ENCODE peak calls at places on chromosomes 3 and 15, in seven cellular contexts. One of them, this sample, is unnamed.
A peak's percentile ranks its signal among the peaks of the same experiment; 100 is the strongest.

GRCh38 chr3:48473617-48473952 is 27.0 kb downstream of the ATRIP start:
- DNase-seq in heart left ventricle: no peak
- DNase-seq in mucosa of descending colon: no peak
- DNase-seq in CD8-positive, alpha-beta memory T cell: no peak
- DNase-seq in body of pancreas: no peak
- DNase-seq in NT2/D1: no peak
- DNase-seq in mammary epithelial cell: no peak
- DNase-seq in this sample: no peak

GRCh38 chr3:81307221-81307620 is 454.2 kb downstream of the GBE1 start:
- DNase-seq in mammary epithelial cell: no peak
- DNase-seq in body of pancreas: no peak
- DNase-seq in CD8-positive, alpha-beta memory T cell: no peak
- DNase-seq in mucosa of descending colon: no peak
- DNase-seq in NT2/D1: no peak
- DNase-seq in heart left ventricle: no peak
- DNase-seq in this sample: no peak

GRCh38 chr15:51493892-51494291 is 128.7 kb downstream of the DMXL2 start:
- DNase-seq in mammary epithelial cell: no peak
- DNase-seq in NT2/D1: no peak
- DNase-seq in heart left ventricle: no peak
- DNase-seq in mucosa of descending colon: no peak
- DNase-seq in body of pancreas: no peak
- DNase-seq in CD8-positive, alpha-beta memory T cell: no peak
- DNase-seq in this sample: no peak

GRCh38 chr15:39310633-39311032 is 270.2 kb upstream of the THBS1 start:
- DNase-seq in heart left ventricle: no peak
- DNase-seq in body of pancreas: no peak
- DNase-seq in mammary epithelial cell: peak; percentile 71
- DNase-seq in NT2/D1: no peak
- DNase-seq in CD8-positive, alpha-beta memory T cell: no peak
- DNase-seq in mucosa of descending colon: no peak
- DNase-seq in this sample: no peak

GRCh38 chr3:25783661-25784512 is 644 bp upstream of the NGLY1 start:
- DNase-seq in mucosa of descending colon: no peak
- DNase-seq in NT2/D1: peak; percentile 36
- DNase-seq in body of pancreas: peak; percentile 51
- DNase-seq in mammary epithelial cell: peak; percentile 44
- DNase-seq in CD8-positive, alpha-beta memory T cell: no peak
- DNase-seq in heart left ventricle: no peak
- DNase-seq in this sample: peak; percentile 62

GRCh38 chr3:154421067-154421466 is 8.9 kb downstream of the GPR149 start:
- DNase-seq in heart left ventricle: no peak
- DNase-seq in CD8-positive, alpha-beta memory T cell: no peak
- DNase-seq in mucosa of descending colon: no peak
- DNase-seq in body of pancreas: no peak
- DNase-seq in mammary epithelial cell: no peak
- DNase-seq in NT2/D1: no peak
- DNase-seq in this sample: peak; percentile 8

GRCh38 chr3:174862101-174862500 is 3.0 kb downstream of the NAALADL2 start:
- DNase-seq in body of pancreas: no peak
- DNase-seq in CD8-positive, alpha-beta memory T cell: no peak
- DNase-seq in NT2/D1: peak; percentile 25
- DNase-seq in mucosa of descending colon: peak; percentile 48
- DNase-seq in mammary epithelial cell: peak; percentile 66
- DNase-seq in heart left ventricle: no peak
- DNase-seq in this sample: peak; percentile 4

GRCh38 chr3:112767177-112767576 is 79.5 kb downstream of the CD200R1L start:
- DNase-seq in mucosa of descending colon: no peak
- DNase-seq in heart left ventricle: no peak
- DNase-seq in mammary epithelial cell: no peak
- DNase-seq in CD8-positive, alpha-beta memory T cell: no peak
- DNase-seq in NT2/D1: no peak
- DNase-seq in body of pancreas: peak; percentile 40
- DNase-seq in this sample: peak; percentile 73

GRCh38 chr3:52894756-52895155 is 2.6 kb downstream of the STIMATE start:
- DNase-seq in body of pancreas: no peak
- DNase-seq in mammary epithelial cell: no peak
- DNase-seq in mucosa of descending colon: no peak
- DNase-seq in NT2/D1: no peak
- DNase-seq in heart left ventricle: no peak
- DNase-seq in CD8-positive, alpha-beta memory T cell: no peak
- DNase-seq in this sample: no peak

GRCh38 chr3:40019371-40019770 is 210.0 kb downstream of the MYRIP start:
- DNase-seq in mucosa of descending colon: peak; percentile 23
- DNase-seq in NT2/D1: no peak
- DNase-seq in heart left ventricle: no peak
- DNase-seq in CD8-positive, alpha-beta memory T cell: no peak
- DNase-seq in mammary epithelial cell: no peak
- DNase-seq in body of pancreas: no peak
- DNase-seq in this sample: no peak

GRCh38 chr15:33242669-33243191 is 48.2 kb upstream of the FMN1 start:
- DNase-seq in CD8-positive, alpha-beta memory T cell: no peak
- DNase-seq in mucosa of descending colon: no peak
- DNase-seq in body of pancreas: no peak
- DNase-seq in NT2/D1: no peak
- DNase-seq in heart left ventricle: no peak
- DNase-seq in mammary epithelial cell: peak; percentile 86
- DNase-seq in this sample: peak; percentile 37

GRCh38 chr3:144107923-144108322 is 136.3 kb downstream of the DIPK2A start:
- DNase-seq in heart left ventricle: no peak
- DNase-seq in NT2/D1: no peak
- DNase-seq in mucosa of descending colon: no peak
- DNase-seq in mammary epithelial cell: no peak
- DNase-seq in CD8-positive, alpha-beta memory T cell: no peak
- DNase-seq in body of pancreas: no peak
- DNase-seq in this sample: no peak

GRCh38 chr3:137163241-137163916 is 205.6 kb downstream of the IL20RB start:
- DNase-seq in NT2/D1: peak; percentile 82
- DNase-seq in CD8-positive, alpha-beta memory T cell: no peak
- DNase-seq in mammary epithelial cell: no peak
- DNase-seq in heart left ventricle: no peak
- DNase-seq in mucosa of descending colon: no peak
- DNase-seq in body of pancreas: peak; percentile 2
- DNase-seq in this sample: no peak

GRCh38 chr3:151501171-151501790 is 40.4 kb upstream of the IGSF10 start:
- DNase-seq in mucosa of descending colon: no peak
- DNase-seq in CD8-positive, alpha-beta memory T cell: no peak
- DNase-seq in heart left ventricle: no peak
- DNase-seq in mammary epithelial cell: no peak
- DNase-seq in body of pancreas: no peak
- DNase-seq in NT2/D1: no peak
- DNase-seq in this sample: peak; percentile 61

GRCh38 chr3:100339786-100340185 is 5.2 kb downstream of the NIT2 start:
- DNase-seq in mammary epithelial cell: no peak
- DNase-seq in mucosa of descending colon: no peak
- DNase-seq in NT2/D1: no peak
- DNase-seq in CD8-positive, alpha-beta memory T cell: no peak
- DNase-seq in body of pancreas: no peak
- DNase-seq in heart left ventricle: no peak
- DNase-seq in this sample: no peak

GRCh38 chr3:150292891-150293290 is 115.2 kb upstream of the TSC22D2 start:
- DNase-seq in heart left ventricle: no peak
- DNase-seq in CD8-positive, alpha-beta memory T cell: no peak
- DNase-seq in mammary epithelial cell: no peak
- DNase-seq in NT2/D1: no peak
- DNase-seq in body of pancreas: no peak
- DNase-seq in mucosa of descending colon: no peak
- DNase-seq in this sample: peak; percentile 65

GRCh38 chr15:90287096-90287495 is 21.6 kb downstream of the NGRN start:
- DNase-seq in mammary epithelial cell: no peak
- DNase-seq in mucosa of descending colon: no peak
- DNase-seq in body of pancreas: no peak
- DNase-seq in CD8-positive, alpha-beta memory T cell: no peak
- DNase-seq in heart left ventricle: no peak
- DNase-seq in NT2/D1: peak; percentile 42
- DNase-seq in this sample: no peak

GRCh38 chr3:58188173-58188564 is 22.6 kb downstream of the DNASE1L3 start:
- DNase-seq in mammary epithelial cell: peak; percentile 82
- DNase-seq in CD8-positive, alpha-beta memory T cell: no peak
- DNase-seq in mucosa of descending colon: no peak
- DNase-seq in body of pancreas: no peak
- DNase-seq in NT2/D1: no peak
- DNase-seq in heart left ventricle: no peak
- DNase-seq in this sample: no peak

GRCh38 chr15:42608110-42608531 is 32.7 kb downstream of the STARD9 start:
- DNase-seq in mucosa of descending colon: no peak
- DNase-seq in body of pancreas: peak; percentile 17
- DNase-seq in heart left ventricle: no peak
- DNase-seq in NT2/D1: no peak
- DNase-seq in CD8-positive, alpha-beta memory T cell: peak; percentile 54
- DNase-seq in mammary epithelial cell: peak; percentile 33
- DNase-seq in this sample: peak; percentile 22

GRCh38 chr15:91863621-91864255 is 10.2 kb downstream of the SLCO3A1 start:
- DNase-seq in CD8-positive, alpha-beta memory T cell: no peak
- DNase-seq in body of pancreas: no peak
- DNase-seq in mucosa of descending colon: no peak
- DNase-seq in NT2/D1: no peak
- DNase-seq in heart left ventricle: no peak
- DNase-seq in mammary epithelial cell: no peak
- DNase-seq in this sample: peak; percentile 17

DNA sequence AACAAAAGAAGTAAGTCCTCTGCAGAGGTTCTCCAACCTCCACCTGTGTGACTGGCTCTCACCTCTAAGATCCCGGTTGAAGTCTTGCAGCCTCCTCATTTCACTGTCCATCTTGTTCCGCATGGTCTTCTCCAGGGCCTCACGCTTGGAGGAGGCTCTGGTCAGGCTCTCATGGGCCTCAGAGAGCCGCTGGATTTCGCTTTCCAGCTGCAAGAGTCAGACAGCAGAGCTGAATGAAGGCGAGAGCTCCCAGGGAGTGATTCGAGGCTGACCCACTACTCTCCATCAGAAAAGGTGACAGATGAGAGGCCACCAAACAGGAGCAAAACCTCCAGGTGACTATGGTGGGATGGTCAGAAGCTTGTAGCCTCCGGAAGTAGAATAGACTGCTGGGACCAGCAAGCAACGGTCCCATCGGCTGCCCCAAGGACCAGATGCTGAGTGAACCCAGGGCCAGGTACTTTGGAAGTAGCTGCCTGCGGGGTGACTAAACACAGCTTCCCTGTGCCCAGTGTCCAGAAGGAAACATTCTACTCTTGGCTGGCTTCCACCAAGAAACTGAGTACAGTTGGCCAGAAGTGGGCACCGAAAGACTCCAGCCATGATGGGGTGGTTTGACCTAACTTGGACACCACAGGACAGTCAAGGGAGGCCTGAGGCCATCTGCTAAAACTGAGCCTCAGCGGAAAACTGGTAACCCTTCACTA is 7.9 kb downstream of the AMOTL2 start:
- DNase-seq in heart left ventricle: no peak
- DNase-seq in mucosa of descending colon: no peak
- DNase-seq in NT2/D1: no peak
- DNase-seq in CD8-positive, alpha-beta memory T cell: no peak
- DNase-seq in body of pancreas: no peak
- DNase-seq in mammary epithelial cell: no peak
- DNase-seq in this sample: no peak
- H3K4me1 ChIP-seq in heart left ventricle: peaks cover 91% of the 10 kb centered on the region
- H3K4me1 ChIP-seq in mucosa of descending colon: peaks cover 31% of the 10 kb centered on the region
- H3K4me1 ChIP-seq in NT2/D1: peaks cover 62% of the 10 kb centered on the region
- H3K4me1 ChIP-seq in CD8-positive, alpha-beta memory T cell: peaks cover 24% of the 10 kb centered on the region
- H3K4me1 ChIP-seq in body of pancreas: peaks cover 97% of the 10 kb centered on the region
- H3K4me1 ChIP-seq in mammary epithelial cell: peaks cover 90% of the 10 kb centered on the region
- H3K4me1 ChIP-seq in this sample: peaks cover 41% of the 10 kb centered on the region

GRCh38 chr15:67125589-67126502 is 60.4 kb downstream of the SMAD3 start:
- DNase-seq in heart left ventricle: peak; percentile 74
- DNase-seq in mammary epithelial cell: peak; percentile 93
- DNase-seq in CD8-positive, alpha-beta memory T cell: no peak
- DNase-seq in body of pancreas: peak; percentile 84
- DNase-seq in NT2/D1: no peak
- DNase-seq in mucosa of descending colon: no peak
- DNase-seq in this sample: no peak

GRCh38 chr15:67127925-67128324 is 62.5 kb downstream of the SMAD3 start:
- DNase-seq in body of pancreas: peak; percentile 45
- DNase-seq in mucosa of descending colon: no peak
- DNase-seq in CD8-positive, alpha-beta memory T cell: no peak
- DNase-seq in mammary epithelial cell: peak; percentile 98
- DNase-seq in NT2/D1: no peak
- DNase-seq in heart left ventricle: no peak
- DNase-seq in this sample: peak; percentile 95

GRCh38 chr15:67127334-67127664 is 61.9 kb downstream of the SMAD3 start:
- DNase-seq in mammary epithelial cell: peak; percentile 90
- DNase-seq in body of pancreas: no peak
- DNase-seq in CD8-positive, alpha-beta memory T cell: no peak
- DNase-seq in NT2/D1: no peak
- DNase-seq in heart left ventricle: no peak
- DNase-seq in mucosa of descending colon: peak; percentile 64
- DNase-seq in this sample: no peak

GRCh38 chr15:67124911-67125588 is 59.6 kb downstream of the SMAD3 start:
- DNase-seq in heart left ventricle: no peak
- DNase-seq in NT2/D1: no peak
- DNase-seq in CD8-positive, alpha-beta memory T cell: no peak
- DNase-seq in mucosa of descending colon: no peak
- DNase-seq in mammary epithelial cell: no peak
- DNase-seq in body of pancreas: no peak
- DNase-seq in this sample: no peak

GRCh38 chr15:67126551-67127333 is 61.3 kb downstream of the SMAD3 start:
- DNase-seq in mucosa of descending colon: no peak
- DNase-seq in mammary epithelial cell: no peak
- DNase-seq in CD8-positive, alpha-beta memory T cell: no peak
- DNase-seq in body of pancreas: peak; percentile 58
- DNase-seq in heart left ventricle: no peak
- DNase-seq in NT2/D1: no peak
- DNase-seq in this sample: no peak
- H3K4me1 ChIP-seq in mucosa of descending colon: peaks cover 12% of the 10 kb centered on the region
- H3K4me1 ChIP-seq in mammary epithelial cell: peaks cover 64% of the 10 kb centered on the region
- H3K4me1 ChIP-seq in CD8-positive, alpha-beta memory T cell: peaks cover 47% of the 10 kb centered on the region
- H3K4me1 ChIP-seq in body of pancreas: peaks cover 64% of the 10 kb centered on the region
- H3K4me1 ChIP-seq in heart left ventricle: peaks cover 29% of the 10 kb centered on the region
- H3K4me1 ChIP-seq in NT2/D1: peaks cover 5% of the 10 kb centered on the region
- H3K4me1 ChIP-seq in this sample: peaks cover 3% of the 10 kb centered on the region

DNA sequence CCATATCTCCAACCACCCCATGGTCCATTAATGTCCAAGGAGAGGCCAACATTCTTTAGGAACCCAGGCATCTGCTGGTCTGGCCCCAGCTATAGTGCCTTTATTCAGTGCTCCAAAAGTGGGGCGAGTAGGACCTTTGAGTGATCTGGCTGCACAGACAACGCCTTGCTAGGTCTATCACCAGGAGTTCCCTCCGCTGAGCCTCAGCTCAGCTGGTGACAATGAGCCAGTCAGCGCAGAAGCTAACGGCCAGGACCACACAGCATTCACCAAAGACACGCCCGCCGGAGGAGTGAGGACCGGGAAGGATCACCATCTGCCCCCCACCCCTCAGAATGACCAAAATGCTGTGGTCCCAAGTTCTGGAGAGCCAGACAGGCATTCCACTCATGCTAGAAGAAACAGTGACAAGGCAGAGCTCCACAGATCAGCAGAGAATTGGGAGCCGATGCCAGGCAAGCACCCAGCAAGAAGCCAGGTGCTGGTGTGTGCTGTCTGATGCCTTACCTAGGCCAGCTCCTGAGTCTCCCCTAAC is 19.0 kb downstream of the TBC1D2B start:
- DNase-seq in body of pancreas: no peak
- DNase-seq in heart left ventricle: no peak
- DNase-seq in CD8-positive, alpha-beta memory T cell: no peak
- DNase-seq in mucosa of descending colon: no peak
- DNase-seq in NT2/D1: no peak
- DNase-seq in mammary epithelial cell: no peak
- DNase-seq in this sample: no peak
- H3K4me1 ChIP-seq in body of pancreas: peaks cover 72% of the 10 kb centered on the region
- H3K4me1 ChIP-seq in heart left ventricle: peaks cover 36% of the 10 kb centered on the region
- H3K4me1 ChIP-seq in CD8-positive, alpha-beta memory T cell: peaks cover 91% of the 10 kb centered on the region
- H3K4me1 ChIP-seq in mucosa of descending colon: peaks cover 69% of the 10 kb centered on the region
- H3K4me1 ChIP-seq in NT2/D1: no peaks in the 10 kb centered on the region
- H3K4me1 ChIP-seq in mammary epithelial cell: peaks cover 21% of the 10 kb centered on the region
- H3K4me1 ChIP-seq in this sample: peaks cover 23% of the 10 kb centered on the region

GRCh38 chr15:50425219-50425618 is 1.0 kb downstream of the USP8 start:
- DNase-seq in mammary epithelial cell: no peak
- DNase-seq in mucosa of descending colon: no peak
- DNase-seq in body of pancreas: no peak
- DNase-seq in heart left ventricle: no peak
- DNase-seq in CD8-positive, alpha-beta memory T cell: no peak
- DNase-seq in NT2/D1: no peak
- DNase-seq in this sample: no peak
- H3K4me1 ChIP-seq in mammary epithelial cell: peaks cover 9% of the 10 kb centered on the region
- H3K4me1 ChIP-seq in mucosa of descending colon: peaks cover 4% of the 10 kb centered on the region
- H3K4me1 ChIP-seq in body of pancreas: peaks cover 31% of the 10 kb centered on the region
- H3K4me1 ChIP-seq in heart left ventricle: peaks cover 9% of the 10 kb centered on the region
- H3K4me1 ChIP-seq in CD8-positive, alpha-beta memory T cell: peaks cover 28% of the 10 kb centered on the region
- H3K4me1 ChIP-seq in NT2/D1: no peaks in the 10 kb centered on the region
- H3K4me1 ChIP-seq in this sample: peaks cover 12% of the 10 kb centered on the region

This sample was measured in cardiac muscle cell.